ENCODE peak calls at places on chromosomes 3 and 15, in nine cellular contexts. U is breast epithelium; Z is PC-3; W is RWPE1; J is heart left ventricle; M is cardiac muscle cell; N is stomach; X is CD8-positive, alpha-beta T cell; S is AG04450. C is an unnamed sample.

GRCh38 chr3:197878427-197878826 is 71.6 kb upstream of the RPL35A start:
- DNase-seq in U (no peak), Z (no peak), W (no peak), J (no peak), M (no peak), N (no peak), X (no peak), S (no peak), C (no peak)

GRCh38 chr3:120129041-120129440 is 34.8 kb upstream of the GSK3B start:
- DNase-seq in U (no peak), Z (no peak), W (no peak), J (no peak), M (no peak), N (no peak), X (no peak), S (no peak), C (no peak)

GRCh38 chr3:37161351-37161750 is 13.0 kb downstream of the LRRFIP2 start:
- DNase-seq in U (no peak), Z (no peak), W (no peak), J (no peak), M (no peak), N (no peak), X (no peak), S (no peak), C (no peak)

GRCh38 chr15:67405208-67406191 is 115.4 kb upstream of the C15orf61 start:
- DNase-seq in U (no peak), Z (peak), W (peak), J (no peak), M (peak), N (no peak), X (no peak), S (peak), C (no peak)

GRCh38 chr3:111732248-111732879 is 126.7 kb upstream of the PHLDB2 start:
- DNase-seq in U (no peak), Z (no peak), W (peak), J (no peak), M (no peak), N (peak), X (no peak), S (no peak), C (peak)

GRCh38 chr3:128878556-128879124 is 780 bp upstream of the ACAD9 start:
- DNase-seq in U (no peak), Z (peak), W (peak), J (peak), M (peak), N (no peak), X (no peak), S (no peak), C (peak)

GRCh38 chr3:159126261-159127020 is 324.6 kb downstream of the MFSD1 start:
- DNase-seq in U (no peak), Z (peak), W (no peak), J (no peak), M (no peak), N (no peak), X (no peak), S (no peak), C (no peak)

GRCh38 chr15:64096486-64097431 is 977 bp downstream of the SNX1 start:
- DNase-seq in U (no peak), Z (peak), W (peak), J (no peak), M (peak), N (no peak), X (no peak), S (no peak), C (no peak)

GRCh38 chr3:143974877-143975238 is 3.2 kb downstream of the DIPK2A start:
- DNase-seq in U (no peak), Z (peak), W (peak), J (no peak), M (no peak), N (no peak), X (no peak), S (no peak), C (no peak)

GRCh38 chr15:42616107-42616506 is 40.7 kb downstream of the STARD9 start:
- DNase-seq in U (no peak), Z (no peak), W (no peak), J (no peak), M (no peak), N (no peak), X (no peak), S (no peak), C (no peak)

GRCh38 chr3:128226794-128227399 is 73.6 kb downstream of the EEFSEC start:
- DNase-seq in U (no peak), Z (peak), W (peak), J (no peak), M (peak), N (no peak), X (peak), S (no peak), C (no peak)

GRCh38 chr15:25345943-25346342 is 92.9 kb downstream of the UBE3A start:
- DNase-seq in U (no peak), Z (no peak), W (peak), J (peak), M (peak), N (no peak), X (no peak), S (no peak), C (no peak)

DNA sequence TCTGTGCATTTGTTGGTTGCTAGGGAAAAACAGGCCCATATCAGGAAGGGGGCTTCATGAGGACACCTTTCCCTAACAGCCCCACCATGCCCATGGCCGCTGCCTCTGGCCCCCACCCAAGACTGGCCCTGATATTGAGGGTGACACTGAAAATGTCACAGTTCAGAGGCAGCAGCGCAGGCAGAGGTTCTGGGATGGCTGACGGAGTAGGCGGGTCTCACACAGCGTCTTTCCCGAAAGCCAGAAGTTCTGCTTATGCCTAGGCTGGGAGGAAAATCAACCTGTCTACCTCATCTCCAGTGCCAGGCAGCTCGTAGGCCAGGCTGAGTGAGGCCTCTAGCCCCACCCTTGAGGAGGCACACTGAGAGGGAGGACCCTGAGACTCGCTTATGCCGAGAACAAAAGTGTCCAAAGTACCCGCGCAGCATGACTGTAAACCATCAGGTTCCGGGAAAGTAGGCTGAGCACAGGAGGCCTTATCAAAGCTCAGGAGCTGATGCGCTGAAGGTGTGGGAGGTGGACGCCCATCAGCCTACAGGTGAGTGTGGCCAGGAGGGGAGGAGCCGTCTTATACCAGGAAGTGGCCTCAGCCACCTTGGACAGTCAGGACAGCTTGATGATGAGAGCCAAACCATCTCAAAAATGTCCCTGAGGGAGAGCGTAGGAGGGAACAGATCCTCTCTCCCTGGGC is 27.5 kb downstream of the GRAMD2A start:
- DNase-seq in U (no peak), Z (no peak), W (no peak), J (no peak), M (no peak), N (peak), X (no peak), S (no peak), C (no peak)
- H3K27ac ChIP-seq in U (peak), Z (no peak), W (no peak), J (no peak), M (no peak), N (no peak), X (no peak), S (peak), C (no peak)

GRCh38 chr15:90412356-90413194 is 24.5 kb downstream of the IQGAP1 start:
- DNase-seq in U (no peak), Z (peak), W (peak), J (peak), M (peak), N (peak), X (no peak), S (no peak), C (peak)

GRCh38 chr15:90418627-90419026 is 30.6 kb downstream of the IQGAP1 start:
- DNase-seq in U (no peak), Z (no peak), W (no peak), J (no peak), M (no peak), N (no peak), X (no peak), S (no peak), C (no peak)

GRCh38 chr15:90411176-90411575 is 23.1 kb downstream of the IQGAP1 start:
- DNase-seq in U (no peak), Z (no peak), W (no peak), J (no peak), M (no peak), N (no peak), X (no peak), S (no peak), C (no peak)

GRCh38 chr15:90414408-90415028 is 26.5 kb downstream of the IQGAP1 start:
- DNase-seq in U (no peak), Z (peak), W (peak), J (no peak), M (no peak), N (no peak), X (no peak), S (no peak), C (no peak)

DNA sequence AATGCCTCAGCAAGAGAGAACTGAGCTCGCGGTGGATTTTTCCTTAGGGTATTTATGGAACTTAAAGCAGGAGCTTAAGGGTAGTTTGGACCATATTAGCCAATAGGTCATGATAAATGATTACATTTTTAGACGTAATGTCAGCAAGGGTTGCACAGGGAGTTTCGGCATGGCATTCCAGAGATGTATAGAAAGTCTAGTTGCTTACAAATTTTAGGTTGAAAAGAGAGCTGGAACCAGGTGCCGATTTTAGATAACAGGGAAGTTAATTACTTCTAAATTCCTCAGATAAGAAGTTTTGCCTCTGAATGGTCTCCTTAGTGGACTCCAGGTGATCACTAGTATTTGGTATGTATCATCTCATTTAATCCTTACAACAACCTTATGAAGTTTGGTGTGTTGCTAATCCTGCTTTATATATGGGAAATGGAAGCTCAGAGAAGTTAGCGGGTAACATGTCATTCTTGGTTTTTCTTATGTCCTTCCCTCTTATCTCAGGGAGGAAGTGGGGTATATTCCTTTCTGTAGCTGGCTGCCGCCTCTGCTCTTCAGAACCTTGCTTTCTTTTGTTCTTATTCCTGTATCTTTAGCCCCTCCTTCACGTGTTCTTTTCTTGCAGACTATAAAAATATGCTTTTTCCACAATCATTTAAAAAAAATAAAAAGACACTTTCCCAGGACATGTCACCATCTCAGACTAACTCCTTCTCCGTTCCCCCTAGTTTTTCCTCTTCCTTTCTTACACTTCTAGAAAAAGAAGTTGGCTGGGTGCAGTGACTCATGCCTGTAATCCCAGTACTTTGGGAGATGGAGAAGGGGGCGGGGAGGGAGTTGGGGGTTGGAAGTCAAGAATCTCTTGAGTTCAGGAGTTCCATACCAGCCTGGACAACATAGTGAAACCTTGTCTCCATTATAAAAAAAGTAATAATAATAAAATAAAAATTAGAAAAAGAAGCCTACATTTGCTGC is 25.7 kb downstream of the IQGAP1 start:
- DNase-seq in U (no peak), Z (peak), W (no peak), J (no peak), M (no peak), N (no peak), X (no peak), S (no peak), C (no peak)
- H3K27ac ChIP-seq in U (peak), Z (peak), W (no peak), J (no peak), M (peak), N (no peak), X (no peak), S (peak), C (peak)

GRCh38 chr15:47507221-47507985 is 209.9 kb upstream of the SEMA6D start:
- DNase-seq in U (no peak), Z (no peak), W (no peak), J (no peak), M (no peak), N (no peak), X (no peak), S (no peak), C (no peak)
- H3K27ac ChIP-seq in U (no peak), Z (no peak), W (no peak), J (no peak), M (no peak), N (no peak), X (no peak), S (no peak), C (no peak)

GRCh38 chr3:138901579-138901978 is 45.4 kb downstream of the FOXL2 start:
- DNase-seq in U (no peak), Z (no peak), W (no peak), J (no peak), M (no peak), N (no peak), X (no peak), S (no peak), C (no peak)

GRCh38 chr3:138899592-138899991 is 47.3 kb downstream of the FOXL2 start:
- DNase-seq in U (no peak), Z (no peak), W (no peak), J (no peak), M (no peak), N (no peak), X (no peak), S (no peak), C (no peak)

GRCh38 chr3:138902166-138902565 is 44.8 kb downstream of the FOXL2 start:
- DNase-seq in U (no peak), Z (no peak), W (no peak), J (no peak), M (no peak), N (no peak), X (no peak), S (no peak), C (no peak)

GRCh38 chr3:138898301-138898700 is 48.6 kb downstream of the FOXL2 start:
- DNase-seq in U (no peak), Z (no peak), W (no peak), J (no peak), M (peak), N (no peak), X (no peak), S (no peak), C (no peak)

DNA sequence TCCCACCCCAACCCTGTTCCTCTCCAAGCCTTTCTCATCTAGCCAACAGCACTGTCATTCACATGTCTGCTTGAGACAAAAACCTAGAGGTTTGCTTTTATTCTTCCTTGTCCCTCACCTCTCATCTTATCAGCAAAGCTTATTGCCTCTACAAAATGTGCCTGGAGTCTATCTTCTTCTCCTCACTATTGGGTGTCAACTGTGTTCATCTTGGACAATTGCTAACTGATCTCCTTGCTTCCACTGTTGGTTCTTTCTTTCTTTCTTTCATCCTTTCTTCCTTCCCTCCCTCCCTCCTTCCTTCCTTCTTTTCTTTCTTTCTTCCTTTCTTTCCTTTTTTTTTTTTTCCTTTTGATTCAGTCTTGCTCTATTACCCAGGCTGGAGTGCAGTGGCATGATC is 48.2 kb downstream of the FOXL2 start:
- DNase-seq in U (no peak), Z (no peak), W (no peak), J (no peak), M (no peak), N (no peak), X (no peak), S (no peak), C (no peak)
- H3K27ac ChIP-seq in U (no peak), Z (no peak), W (no peak), J (peak), M (peak), N (peak), X (no peak), S (no peak), C (no peak)

GRCh38 chr3:172040078-172040975 is 949 bp downstream of the FNDC3B start:
- DNase-seq in U (peak), Z (peak), W (peak), J (peak), M (peak), N (peak), X (peak), S (peak), C (peak)

GRCh38 chr3:172039352-172040077 is at the start of gene FNDC3B:
- DNase-seq in U (peak), Z (peak), W (peak), J (peak), M (peak), N (peak), X (peak), S (peak), C (peak)

GRCh38 chr3:172042136-172042535 is 2.8 kb downstream of the FNDC3B start:
- DNase-seq in U (no peak), Z (no peak), W (no peak), J (no peak), M (no peak), N (no peak), X (no peak), S (no peak), C (no peak)

GRCh38 chr3:172043233-172043632 is 3.9 kb downstream of the FNDC3B start:
- DNase-seq in U (no peak), Z (no peak), W (no peak), J (no peak), M (no peak), N (no peak), X (no peak), S (no peak), C (no peak)

DNA sequence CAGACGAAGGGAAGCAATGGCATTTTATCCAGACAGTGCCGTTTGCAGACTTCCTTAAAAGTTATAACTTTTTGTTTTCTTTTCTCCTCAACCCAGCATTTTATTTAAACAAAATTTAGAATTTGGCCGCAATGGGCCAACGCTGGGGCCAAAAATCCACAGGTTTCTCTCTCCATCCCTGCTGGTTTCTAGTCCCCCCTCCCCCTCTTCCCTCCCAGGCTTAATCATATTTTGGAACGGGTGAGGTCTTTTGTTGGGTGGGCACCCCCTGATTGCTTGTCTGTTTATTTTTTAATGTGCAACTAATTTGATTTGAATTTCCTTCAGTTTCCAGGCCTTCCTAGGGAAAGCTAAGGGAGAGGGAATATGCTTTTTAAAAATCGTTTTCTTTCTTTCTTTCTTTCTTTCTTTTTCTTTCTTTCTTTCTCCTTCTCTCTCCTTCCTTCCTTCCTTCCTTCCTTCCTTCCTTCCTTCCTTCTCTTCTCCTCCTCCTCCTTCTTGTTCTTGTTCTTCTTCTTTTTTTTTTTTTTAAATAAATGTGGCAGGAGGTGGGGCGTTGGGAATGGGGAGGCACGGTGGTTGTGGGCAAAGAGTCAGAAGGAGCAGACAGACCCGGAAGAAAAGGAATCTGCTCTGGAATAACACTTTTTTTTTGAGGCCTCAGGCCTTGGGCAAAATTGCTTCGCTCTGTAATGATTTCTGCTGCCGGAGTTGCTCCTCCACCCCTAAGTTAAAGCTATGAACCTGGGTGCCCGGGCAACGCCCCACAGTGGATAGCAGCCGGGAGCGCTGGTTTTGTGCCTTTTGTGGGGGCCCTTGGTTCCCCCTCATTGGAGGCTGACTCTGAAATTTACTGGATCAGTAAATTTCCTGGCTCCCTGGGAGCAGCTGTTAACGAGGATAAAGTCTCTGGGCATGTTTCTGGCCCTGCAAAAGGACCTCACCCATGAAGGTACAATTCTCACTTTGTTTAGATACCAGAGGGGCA is 1.9 kb downstream of the FNDC3B start:
- DNase-seq in U (no peak), Z (peak), W (peak), J (no peak), M (no peak), N (peak), X (no peak), S (no peak), C (no peak)
- H3K27ac ChIP-seq in U (peak), Z (peak), W (peak), J (peak), M (peak), N (peak), X (no peak), S (peak), C (peak)

GRCh38 chr15:90449206-90449735 is 61.2 kb downstream of the IQGAP1 start:
- DNase-seq in U (no peak), Z (peak), W (no peak), J (no peak), M (no peak), N (no peak), X (no peak), S (no peak), C (no peak)
- H3K27ac ChIP-seq in U (no peak), Z (no peak), W (no peak), J (no peak), M (no peak), N (no peak), X (no peak), S (no peak), C (no peak)